ENCODE peak calls at places on chromosomes 4 and X, in six cellular contexts. M, K, B, Q, L and F are unnamed samples.

GRCh38 chr4:15955670-15956069 is 7.3 kb downstream of the FGFBP2 start:
- DNase-seq in M (no peak), K (no peak), B (no peak), Q (no peak), L (no peak), F (no peak)

GRCh38 chr4:15400911-15401671 is 26.7 kb upstream of the C1QTNF7 start:
- DNase-seq in M (no peak), K (peak; percentile 98), B (peak; percentile 88), Q (peak; percentile 17), L (peak; percentile 55), F (peak; percentile 52)

GRCh38 chr4:37480509-37480908 is 205.7 kb downstream of the RELL1 start:
- DNase-seq in M (no peak), K (no peak), B (no peak), Q (no peak), L (no peak), F (no peak)

GRCh38 chr4:145177511-145177905 is 2.9 kb downstream of the OTUD4 start:
- DNase-seq in M (no peak), K (peak; percentile 44), B (no peak), Q (no peak), L (no peak), F (no peak)

GRCh38 chrX:9102956-9103355 is 69.0 kb upstream of the FAM9B start:
- DNase-seq in M (no peak), K (no peak), B (no peak), Q (no peak), L (peak; percentile 16), F (no peak)

GRCh38 chrX:19888419-19888879 is 1.0 kb upstream of the SH3KBP1 start:
- DNase-seq in M (peak; percentile 27), K (peak; percentile 84), B (no peak), Q (peak; percentile 19), L (peak; percentile 69), F (peak; percentile 58)

GRCh38 chr4:8675383-8675782 is 82.8 kb downstream of the CPZ start:
- DNase-seq in M (peak; percentile 72), K (peak; percentile 47), B (no peak), Q (no peak), L (peak; percentile 11), F (peak; percentile 72)

GRCh38 chrX:130184168-130184567 is 12.4 kb downstream of the RAB33A start:
- DNase-seq in M (no peak), K (no peak), B (no peak), Q (no peak), L (no peak), F (no peak)

GRCh38 chr4:41940834-41941233 is 5.6 kb downstream of the TMEM33 start:
- DNase-seq in M (no peak), K (no peak), B (no peak), Q (no peak), L (no peak), F (no peak)

GRCh38 chrX:54157561-54157960 is 25.5 kb downstream of the FAM120C start:
- DNase-seq in M (no peak), K (peak; percentile 26), B (no peak), Q (no peak), L (no peak), F (no peak)

GRCh38 chrX:149286940-149287349 is 218.2 kb downstream of the IDS start:
- DNase-seq in M (peak; percentile 42), K (peak; percentile 60), B (no peak), Q (peak; percentile 37), L (peak; percentile 12), F (peak; percentile 22)

GRCh38 chrX:111857534-111857933 is 18.4 kb upstream of the TRPC5OS start:
- DNase-seq in M (no peak), K (no peak), B (no peak), Q (no peak), L (no peak), F (no peak)

GRCh38 chr4:25308761-25309160 is 3.8 kb upstream of the ZCCHC4 start:
- DNase-seq in M (no peak), K (no peak), B (no peak), Q (no peak), L (no peak), F (no peak)

GRCh38 chr4:147987252-147987651 is 255.4 kb downstream of the ARHGAP10 start:
- DNase-seq in M (no peak), K (no peak), B (no peak), Q (no peak), L (no peak), F (no peak)

GRCh38 chr4:147994491-147995385 is 262.9 kb downstream of the ARHGAP10 start:
- DNase-seq in M (no peak), K (no peak), B (no peak), Q (no peak), L (no peak), F (no peak)

GRCh38 chr4:147996840-147997239 is 265.0 kb downstream of the ARHGAP10 start:
- DNase-seq in M (no peak), K (no peak), B (no peak), Q (no peak), L (no peak), F (no peak)

GRCh38 chr4:147994076-147994475 is 262.2 kb downstream of the ARHGAP10 start:
- DNase-seq in M (no peak), K (no peak), B (no peak), Q (no peak), L (no peak), F (no peak)

DNA sequence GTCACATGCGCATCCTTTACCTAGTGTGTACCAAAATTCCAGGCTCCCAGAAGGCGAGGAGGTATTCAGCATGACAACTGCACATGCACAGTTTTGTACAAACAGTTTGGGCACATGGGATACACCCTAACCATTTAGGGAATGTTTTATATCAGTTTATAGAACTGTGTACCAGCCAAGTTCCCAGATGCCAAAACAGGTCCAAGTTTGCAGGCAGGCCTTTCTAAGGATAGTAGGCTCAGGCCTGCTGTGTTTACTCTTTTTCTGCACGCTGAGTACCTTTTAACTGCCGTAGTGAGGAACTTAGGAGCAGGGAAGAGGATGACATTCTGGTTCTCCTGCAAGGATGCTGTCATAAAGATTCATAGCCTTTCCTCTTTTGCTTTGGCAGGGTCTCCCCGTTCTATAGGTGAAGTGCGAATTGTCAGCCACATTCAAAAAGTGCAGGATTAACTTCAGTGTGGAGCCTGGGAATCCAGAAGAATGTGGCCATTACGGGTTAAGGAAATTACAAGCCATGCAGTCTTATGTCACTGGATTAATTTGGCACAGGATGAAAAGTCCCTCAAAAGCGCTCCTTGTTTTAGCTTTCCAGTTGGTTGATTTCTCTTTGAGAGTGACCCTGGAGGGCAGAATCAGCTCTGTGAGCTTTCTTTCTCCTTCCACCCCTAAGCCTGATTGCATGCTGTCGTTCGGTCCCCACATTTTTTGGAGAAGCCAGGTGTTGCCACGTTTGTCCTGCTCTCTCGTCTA is 259.8 kb downstream of the ARHGAP10 start:
- DNase-seq in M (peak; percentile 41), K (no peak), B (no peak), Q (no peak), L (no peak), F (no peak)
- H3K4me3 ChIP-seq in M (no peak overlapping the region), K (no peak overlapping the region), B (no peak overlapping the region), Q (no peak overlapping the region), L (no peak overlapping the region), F (no peak overlapping the region)

DNA sequence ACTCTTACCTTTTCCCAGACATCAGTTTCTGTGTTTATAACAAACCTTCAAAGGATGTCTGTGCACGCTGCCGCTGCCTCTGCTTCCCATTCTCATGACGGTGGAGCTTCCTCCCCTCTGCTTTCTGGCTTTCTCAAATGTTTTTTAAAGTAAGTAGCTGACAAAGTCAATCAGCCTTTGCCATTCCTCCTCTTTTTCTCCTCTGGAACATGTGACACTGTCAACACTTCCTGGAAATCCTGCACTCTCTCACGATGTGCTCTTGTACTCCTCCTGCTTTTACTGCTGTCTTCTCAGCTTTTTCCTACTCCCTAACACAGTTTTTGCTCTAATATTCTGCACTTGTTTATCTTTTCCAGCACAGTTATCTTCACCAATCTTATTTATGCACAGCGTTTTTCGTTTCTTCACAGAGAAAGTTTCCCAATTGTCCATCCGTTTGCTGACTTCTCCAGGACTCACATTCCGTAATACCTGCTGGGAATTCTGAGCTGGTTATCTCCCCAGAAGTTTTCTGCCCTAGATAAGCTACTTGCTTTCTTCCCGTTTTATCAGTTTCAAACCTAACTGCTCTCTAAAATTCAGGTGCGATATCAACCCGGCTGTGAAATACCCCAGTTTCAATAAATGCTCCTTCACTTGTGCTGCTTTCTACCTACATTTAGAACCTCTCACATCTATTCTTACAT is 465.6 kb upstream of the AGA start:
- DNase-seq in M (no peak), K (no peak), B (no peak), Q (no peak), L (no peak), F (no peak)
- H3K4me3 ChIP-seq in M (no peak overlapping the region), K (no peak overlapping the region), B (peak overlapping the region; percentile 18), Q (no peak overlapping the region), L (no peak overlapping the region), F (no peak overlapping the region)

DNA sequence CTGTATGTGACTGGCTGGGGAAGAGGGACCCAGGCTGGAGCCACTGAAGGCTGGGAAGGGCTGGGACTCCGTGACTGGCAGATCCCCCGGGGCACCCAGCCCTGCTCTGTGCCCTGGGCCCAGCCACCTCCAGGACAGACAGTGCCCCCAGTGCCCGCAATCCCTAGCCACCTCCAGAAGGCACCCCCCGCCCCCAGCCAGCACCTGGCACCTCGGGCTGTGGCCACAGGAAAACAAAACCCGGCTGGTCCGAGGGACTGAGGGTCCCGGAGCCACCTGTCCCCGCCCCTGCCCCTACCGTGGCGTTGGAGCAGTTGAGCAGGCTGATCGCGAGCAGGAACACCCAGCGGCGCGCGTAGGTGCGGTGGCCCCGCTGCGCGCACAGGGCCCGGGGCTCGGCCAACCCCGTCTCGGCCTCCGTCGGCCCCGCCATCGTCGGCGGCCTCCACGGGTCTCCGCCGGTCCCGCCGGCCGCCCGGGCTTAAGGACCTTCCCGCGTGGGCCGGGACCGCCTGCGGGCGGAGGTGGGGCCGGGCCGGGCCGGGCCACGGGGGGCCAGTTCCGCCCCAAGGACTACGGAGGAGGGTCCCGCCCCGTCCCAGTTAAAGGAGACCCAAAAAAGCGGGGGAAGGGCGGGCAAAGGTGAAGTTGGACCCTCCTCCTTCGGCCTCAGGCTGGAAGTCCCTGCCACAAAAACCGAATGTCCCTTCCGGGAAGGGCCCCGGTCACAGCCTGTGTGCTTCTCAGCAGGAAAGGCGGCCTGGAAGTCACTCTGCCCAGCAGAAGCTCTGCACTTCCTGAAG is at the start of gene SLC49A3:
- DNase-seq in M (no peak), K (no peak), B (peak; percentile 77), Q (no peak), L (no peak), F (no peak)
- H3K4me3 ChIP-seq in M (no peak within 1 kb of the TSS), K (no peak within 1 kb of the TSS), B (peak within 1 kb of the TSS; percentile 30), Q (no peak within 1 kb of the TSS), L (no peak within 1 kb of the TSS), F (peak within 1 kb of the TSS; percentile 25)

GRCh38 chrX:71609095-71609750 is 9.1 kb downstream of the CXCR3 start:
- DNase-seq in M (no peak), K (no peak), B (no peak), Q (no peak), L (no peak), F (no peak)
- H3K4me3 ChIP-seq in M (no peak overlapping the region), K (no peak overlapping the region), B (no peak overlapping the region), Q (no peak overlapping the region), L (no peak overlapping the region), F (no peak overlapping the region)

DNA sequence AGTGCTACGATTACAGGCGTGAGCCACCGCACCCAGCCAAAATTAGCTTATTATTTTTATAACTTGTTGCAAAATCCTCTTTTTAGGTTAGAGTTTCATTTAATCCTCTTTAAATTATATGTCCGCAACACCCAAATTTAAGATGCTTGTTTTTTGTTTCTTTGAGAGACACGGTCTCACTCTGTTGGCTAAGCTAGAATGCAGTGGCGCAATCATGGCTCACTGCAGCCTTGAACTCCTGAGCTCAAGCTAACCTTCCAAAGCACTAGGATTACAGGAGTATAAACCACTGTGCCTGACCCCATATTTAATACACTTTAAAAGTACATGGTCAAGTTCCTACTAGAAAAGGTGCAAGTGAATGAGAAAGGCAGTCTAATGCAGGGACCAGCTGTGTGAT is 2.2 kb downstream of the RBBP7 start:
- DNase-seq in M (no peak), K (peak; percentile 25), B (no peak), Q (no peak), L (no peak), F (no peak)
- H3K4me3 ChIP-seq in M (peak overlapping the region; percentile 97), K (peak overlapping the region; percentile 99), B (no peak overlapping the region), Q (no peak overlapping the region), L (no peak overlapping the region), F (no peak overlapping the region)